ENCODE peak calls at places on chromosomes 2 and 18, in seven cellular contexts. Z, A, P, T, N, U and M are unnamed samples.

GRCh38 chr18:35463050-35463449 is 34.7 kb downstream of the INO80C start:
- DNase-seq in U (no peak), P (peak), Z (no peak), A (no peak), N (no peak), T (no peak), M (peak)

GRCh38 chr2:33062665-33063249 is 116.0 kb downstream of the LTBP1 start:
- DNase-seq in P (peak), U (no peak), A (no peak), Z (no peak), T (no peak), N (no peak), M (no peak)

GRCh38 chr2:3470166-3470651 is 49.1 kb downstream of the ADI1 start:
- DNase-seq in A (no peak), U (no peak), N (peak), T (peak), P (peak), Z (no peak), M (peak)

GRCh38 chr18:21897811-21898210 is 157.2 kb downstream of the MIB1 start:
- DNase-seq in U (no peak), A (peak), N (no peak), Z (no peak), T (peak), P (peak), M (peak)

GRCh38 chr18:66043009-66043408 is 292.2 kb downstream of the CDH7 start:
- DNase-seq in N (no peak), P (no peak), U (no peak), A (no peak), Z (no peak), T (no peak), M (no peak)

GRCh38 chr2:71797006-71797810 is 343.8 kb downstream of the DYSF start:
- DNase-seq in T (no peak), N (no peak), P (no peak), U (no peak), Z (no peak), A (no peak), M (no peak)

GRCh38 chr18:961644-962355 is 57.1 kb downstream of the ADCYAP1 start:
- DNase-seq in U (no peak), P (peak), N (no peak), A (peak), T (no peak), Z (no peak), M (peak)

GRCh38 chr2:118224144-118224887 is 136.0 kb downstream of the INSIG2 start:
- DNase-seq in T (no peak), Z (no peak), A (peak), N (peak), P (peak), U (peak), M (peak)

GRCh38 chr18:24544141-24544498 is 83.7 kb downstream of the HRH4 start:
- DNase-seq in Z (no peak), A (no peak), P (no peak), N (no peak), T (no peak), U (no peak), M (peak)

GRCh38 chr2:239910851-239911629 is 114.1 kb downstream of the NDUFA10 start:
- DNase-seq in A (no peak), U (no peak), Z (no peak), P (no peak), N (no peak), T (no peak), M (no peak)

GRCh38 chr18:22667616-22668422 is 250.1 kb upstream of the CTAGE1 start:
- DNase-seq in A (no peak), P (peak), N (no peak), Z (peak), T (no peak), U (no peak), M (peak)

GRCh38 chr2:42568431-42569115 is at the start of gene MTA3:
- DNase-seq in T (peak), Z (no peak), U (peak), A (peak), P (peak), N (peak), M (peak)

GRCh38 chr2:121376851-121377250 is 91.8 kb upstream of the TFCP2L1 start:
- DNase-seq in U (no peak), N (no peak), T (no peak), P (peak), A (no peak), Z (no peak), M (no peak)

GRCh38 chr18:55287146-55287806 is 300.7 kb downstream of the TCF4 start:
- DNase-seq in A (no peak), Z (no peak), N (no peak), T (no peak), P (no peak), U (no peak), M (no peak)

GRCh38 chr2:173943139-173943538 is 22.0 kb downstream of the SP3 start:
- DNase-seq in N (no peak), Z (no peak), P (peak), T (no peak), U (no peak), A (no peak), M (no peak)

GRCh38 chr2:173713904-173714555 is 251.1 kb downstream of the SP3 start:
- DNase-seq in T (no peak), U (no peak), A (no peak), N (no peak), P (no peak), Z (no peak), M (no peak)

GRCh38 chr2:180062178-180062577 is 55.1 kb upstream of the CWC22 start:
- DNase-seq in Z (no peak), A (no peak), T (no peak), P (no peak), N (no peak), U (no peak), M (no peak)

GRCh38 chr18:79507546-79508480 is 112.1 kb downstream of the NFATC1 start:
- DNase-seq in U (peak), T (peak), A (peak), P (peak), Z (no peak), N (peak), M (peak)

GRCh38 chr2:172307800-172308199 is 119.6 kb upstream of the ITGA6 start:
- DNase-seq in T (peak), P (peak), N (no peak), U (no peak), A (peak), Z (no peak), M (peak)

GRCh38 chr2:95354469-95354901 is 48.0 kb upstream of the FAHD2A start:
- DNase-seq in U (no peak), A (no peak), T (no peak), N (peak), Z (no peak), P (no peak), M (no peak)

GRCh38 chr18:11432360-11432811 is 177.0 kb upstream of the SLC35G4 start:
- DNase-seq in U (no peak), N (peak), Z (no peak), P (no peak), T (no peak), A (no peak), M (no peak)

GRCh38 chr2:189557373-189557772 is 23.2 kb downstream of the SLC40A1 start:
- DNase-seq in T (no peak), P (no peak), A (no peak), Z (no peak), U (no peak), N (no peak), M (no peak)

GRCh38 chr2:197261808-197262226 is 48.8 kb downstream of the ANKRD44 start:
- DNase-seq in Z (no peak), P (peak), T (no peak), N (no peak), A (no peak), U (no peak), M (peak)

GRCh38 chr2:20652673-20653575 is 2.0 kb upstream of the HS1BP3 start:
- DNase-seq in Z (no peak), T (no peak), P (no peak), N (peak), A (no peak), U (no peak), M (no peak)

DNA sequence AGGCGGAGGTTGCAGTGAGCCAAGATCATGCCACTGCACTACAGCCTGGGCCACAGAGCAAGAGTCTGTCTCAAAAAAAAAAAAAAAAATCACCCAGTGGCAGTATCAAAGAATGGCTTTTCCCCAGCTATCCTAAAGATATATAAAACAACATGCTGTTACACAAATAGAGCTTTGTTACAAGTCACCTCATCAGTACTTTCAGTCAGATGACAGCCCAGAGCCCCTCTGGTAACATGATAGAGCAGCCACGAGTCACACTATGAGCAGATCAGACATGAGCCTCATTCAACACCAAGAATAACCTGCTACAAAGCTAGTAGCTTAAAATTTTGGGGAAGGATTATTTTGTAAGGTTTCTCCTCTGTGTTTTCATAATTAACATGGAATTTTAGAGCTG is 25.2 kb downstream of the PDE11A start:
- DNase-seq in Z (peak), P (no peak), N (no peak), A (no peak), U (no peak), T (no peak), M (no peak)
- TF ChIP-seq CTCF in Z (no peak), P (no peak), N (no peak), A (no peak), U (no peak), T (no peak), M (no peak)

DNA sequence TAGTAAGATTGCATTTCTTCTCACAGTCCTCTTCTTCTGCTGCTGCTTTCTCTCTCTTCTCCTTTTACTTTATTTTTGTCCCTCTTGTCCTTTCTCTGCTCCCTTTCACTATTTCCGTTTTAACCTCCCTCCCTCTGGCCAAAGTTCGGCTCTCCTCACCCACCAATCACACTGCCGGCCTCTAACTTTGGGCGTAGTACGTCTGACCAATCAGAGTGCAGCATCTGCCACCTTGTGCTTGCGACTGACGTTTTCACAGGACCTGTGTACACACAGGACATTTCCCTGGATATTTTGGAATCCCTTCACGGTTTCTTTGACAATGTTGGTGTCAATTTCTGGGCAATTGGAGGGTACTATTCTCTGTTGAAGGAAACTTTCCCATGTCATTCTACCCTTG is 22.6 kb upstream of the ICOS start:
- DNase-seq in U (no peak), T (no peak), A (no peak), Z (no peak), P (no peak), N (no peak), M (no peak)
- H3K4me3 ChIP-seq in U (no peak), T (no peak), A (no peak), Z (no peak), P (no peak), N (no peak), M (no peak)

GRCh38 chr2:219460424-219460926 is 25.8 kb downstream of the SPEG start:
- DNase-seq in N (peak), U (no peak), A (peak), Z (no peak), T (no peak), P (peak), M (peak)

GRCh38 chr2:219459460-219460311 is 25.0 kb downstream of the SPEG start:
- DNase-seq in T (peak), Z (no peak), U (peak), A (peak), P (peak), N (peak), M (peak)

GRCh38 chr2:219458996-219459395 is 24.4 kb downstream of the SPEG start:
- DNase-seq in A (no peak), N (peak), U (no peak), P (no peak), Z (no peak), T (no peak), M (no peak)

GRCh38 chr2:219455635-219456034 is 21.0 kb downstream of the SPEG start:
- DNase-seq in T (no peak), N (no peak), P (no peak), Z (no peak), A (no peak), U (no peak), M (no peak)

GRCh38 chr2:219457784-219458369 is 23.2 kb downstream of the SPEG start:
- DNase-seq in T (no peak), Z (peak), U (no peak), A (no peak), P (no peak), N (peak), M (no peak)
- TF ChIP-seq CTCF in T (no peak), Z (no peak), U (no peak), A (peak), P (no peak), N (no peak), M (no peak)

GRCh38 chr2:38600242-38600891 is 2.4 kb downstream of the HNRNPLL start:
- DNase-seq in Z (no peak), U (no peak), P (peak), N (no peak), T (peak), A (peak), M (peak)
- H3K4me3 ChIP-seq in Z (peak), U (no peak), P (peak), N (peak), T (peak), A (peak), M (peak)

GRCh38 chr18:67280843-67281242 is 235.7 kb downstream of the DSEL start:
- DNase-seq in N (no peak), A (no peak), U (no peak), P (no peak), Z (no peak), T (no peak), M (no peak)
- TF ChIP-seq CTCF in N (no peak), A (no peak), U (no peak), P (no peak), Z (no peak), T (no peak), M (no peak)

GRCh38 chr18:4888251-4888650 is 308.8 kb downstream of the AKAIN1 start:
- DNase-seq in P (no peak), A (no peak), U (no peak), N (no peak), Z (no peak), T (no peak), M (no peak)
- H3K4me3 ChIP-seq in P (no peak), A (no peak), U (no peak), N (no peak), Z (no peak), T (no peak), M (no peak)

GRCh38 chr18:74818776-74819175 is 221.1 kb downstream of the ZNF407 start:
- DNase-seq in P (no peak), U (no peak), T (no peak), Z (no peak), A (no peak), N (no peak), M (no peak)

GRCh38 chr18:74825460-74825859 is 227.8 kb downstream of the ZNF407 start:
- DNase-seq in P (no peak), Z (no peak), T (no peak), A (no peak), N (no peak), U (no peak), M (no peak)

GRCh38 chr18:74817576-74817975 is 219.9 kb downstream of the ZNF407 start:
- DNase-seq in N (no peak), P (peak), U (no peak), A (no peak), Z (no peak), T (no peak), M (no peak)

GRCh38 chr18:74820160-74820780 is 222.6 kb downstream of the ZNF407 start:
- DNase-seq in P (no peak), T (no peak), U (no peak), N (no peak), Z (no peak), A (no peak), M (no peak)

DNA sequence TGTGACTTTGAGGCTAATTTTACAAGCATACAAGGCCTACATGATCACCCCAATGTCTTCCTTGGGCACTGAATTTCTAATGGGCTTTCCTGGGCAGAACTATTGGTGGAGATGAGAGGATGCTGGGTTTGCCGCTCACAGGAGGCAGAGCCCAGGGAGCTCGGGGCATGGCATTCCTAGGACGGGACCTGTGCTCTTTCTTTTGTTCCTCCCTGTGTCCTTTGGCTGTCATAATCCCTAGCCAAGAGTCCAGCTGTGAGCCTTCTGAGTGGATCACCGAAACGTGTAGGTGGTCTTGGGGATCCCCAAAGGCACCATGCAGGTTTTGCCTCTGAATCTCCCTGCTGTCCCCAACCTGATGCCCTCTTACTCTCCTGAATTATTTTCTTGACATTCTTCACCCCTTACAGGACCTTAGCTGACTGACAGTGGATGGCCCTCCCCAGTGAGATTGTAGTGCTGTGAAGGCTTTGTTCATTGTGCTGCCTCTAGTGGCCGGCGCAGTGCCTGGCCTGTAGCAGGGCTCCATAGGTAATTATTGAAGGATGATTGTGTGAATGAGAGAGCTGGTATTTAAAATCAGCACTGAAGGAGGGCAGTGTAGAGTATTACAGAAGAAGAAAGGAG is 221.9 kb downstream of the ZNF407 start:
- DNase-seq in N (no peak), P (no peak), T (no peak), U (no peak), Z (no peak), A (no peak), M (peak)
- TF ChIP-seq CTCF in N (peak), P (peak), T (no peak), U (no peak), Z (peak), A (peak), M (peak)

GRCh38 chr2:5672749-5673147 is 19.4 kb upstream of the SOX11 start:
- DNase-seq in T (no peak), N (no peak), U (no peak), P (no peak), Z (no peak), A (no peak), M (no peak)
- H3K4me3 ChIP-seq in T (no peak), N (no peak), U (no peak), P (no peak), Z (no peak), A (no peak), M (no peak)